ENCODE peak calls at places on chromosomes 12 and 14, in seven cellular contexts. V, G, F, K, D, O and C are unnamed samples.

GRCh38 chr12:88566430-88566829 is 13.8 kb downstream of the KITLG start:
- DNase-seq in V (no peak), G (no peak), F (no peak), K (no peak), D (no peak), O (no peak), C (no peak)

GRCh38 chr14:79659995-79660975 is 551.0 kb downstream of the DIO2 start:
- DNase-seq in V (no peak), G (no peak), F (no peak), K (no peak), D (no peak), O (no peak), C (no peak)

GRCh38 chr14:81453166-81453766 is 53.1 kb upstream of the STON2 start:
- DNase-seq in V (peak), G (peak), F (no peak), K (no peak), D (peak), O (peak), C (peak)

GRCh38 chr14:105107351-105107750 is 42.1 kb upstream of the GPR132 start:
- DNase-seq in V (no peak), G (no peak), F (no peak), K (no peak), D (no peak), O (no peak), C (no peak)

GRCh38 chr12:124917135-124917840 is 2.8 kb upstream of the UBC start:
- DNase-seq in V (peak), G (peak), F (peak), K (peak), D (no peak), O (peak), C (no peak)

GRCh38 chr12:93245543-93245942 is 132.2 kb upstream of the NUDT4 start:
- DNase-seq in V (peak), G (peak), F (no peak), K (no peak), D (no peak), O (no peak), C (no peak)

GRCh38 chr12:108690799-108691153 is 40.5 kb downstream of the CORO1C start:
- DNase-seq in V (no peak), G (no peak), F (no peak), K (no peak), D (no peak), O (no peak), C (no peak)

GRCh38 chr14:45990252-45990651 is 661.3 kb downstream of the RPL10L start:
- DNase-seq in V (no peak), G (no peak), F (no peak), K (no peak), D (no peak), O (no peak), C (peak)

GRCh38 chr14:28635387-28635786 is 131.2 kb upstream of the FOXG1 start:
- DNase-seq in V (no peak), G (no peak), F (no peak), K (no peak), D (no peak), O (peak), C (peak)

GRCh38 chr12:3231399-3231876 is 154.3 kb downstream of the TSPAN9 start:
- DNase-seq in V (no peak), G (no peak), F (no peak), K (no peak), D (no peak), O (no peak), C (no peak)

GRCh38 chr14:88386395-88386794 is 938 bp downstream of the SPATA7 start:
- DNase-seq in V (no peak), G (no peak), F (no peak), K (no peak), D (no peak), O (no peak), C (no peak)

GRCh38 chr14:102817942-102818940 is 41.0 kb downstream of the TRAF3 start:
- DNase-seq in V (no peak), G (no peak), F (no peak), K (no peak), D (no peak), O (no peak), C (no peak)

GRCh38 chr12:112686373-112686772 is 105.2 kb upstream of the RPH3A start:
- DNase-seq in V (no peak), G (no peak), F (no peak), K (no peak), D (no peak), O (no peak), C (peak)

GRCh38 chr14:24921903-24922302 is 128.0 kb downstream of the STXBP6 start:
- DNase-seq in V (no peak), G (no peak), F (no peak), K (no peak), D (no peak), O (no peak), C (no peak)

GRCh38 chr12:106113042-106113441 is 25.7 kb downstream of the NUAK1 start:
- DNase-seq in V (no peak), G (no peak), F (no peak), K (no peak), D (no peak), O (no peak), C (no peak)

GRCh38 chr12:47767197-47767724 is 5.8 kb upstream of the SLC48A1 start:
- DNase-seq in V (peak), G (peak), F (peak), K (no peak), D (peak), O (no peak), C (peak)

GRCh38 chr12:57235012-57235727 is 5.7 kb downstream of the SHMT2 start:
- DNase-seq in V (peak), G (no peak), F (no peak), K (no peak), D (no peak), O (no peak), C (peak)

GRCh38 chr12:95335948-95336347 is 118.3 kb downstream of the VEZT start:
- DNase-seq in V (no peak), G (no peak), F (no peak), K (no peak), D (no peak), O (no peak), C (peak)

GRCh38 chr14:95436348-95436747 is 80.1 kb downstream of the SYNE3 start:
- DNase-seq in V (no peak), G (no peak), F (no peak), K (no peak), D (no peak), O (no peak), C (no peak)

GRCh38 chr12:15726029-15726756 is 63.0 kb downstream of the EPS8 start:
- DNase-seq in V (no peak), G (no peak), F (no peak), K (no peak), D (no peak), O (no peak), C (no peak)

GRCh38 chr12:110514363-110514762 is 12.2 kb downstream of the RAD9B start:
- DNase-seq in V (no peak), G (no peak), F (no peak), K (no peak), D (no peak), O (no peak), C (no peak)

GRCh38 chr12:12608557-12608957 is 3.1 kb upstream of the CREBL2 start:
- DNase-seq in V (no peak), G (no peak), F (no peak), K (no peak), D (no peak), O (no peak), C (peak)

GRCh38 chr12:85445060-85445938 is 165.3 kb downstream of the ALX1 start:
- DNase-seq in V (no peak), G (no peak), F (no peak), K (no peak), D (no peak), O (no peak), C (peak)

GRCh38 chr12:48109424-48109823 is 3.5 kb upstream of the SENP1 start:
- DNase-seq in V (no peak), G (no peak), F (no peak), K (no peak), D (no peak), O (no peak), C (no peak)

GRCh38 chr14:93249128-93249831 is 42.2 kb downstream of the UBR7 start:
- DNase-seq in V (no peak), G (no peak), F (no peak), K (no peak), D (no peak), O (no peak), C (no peak)

GRCh38 chr14:101199028-101199770 is 295.7 kb upstream of the RTL1 start:
- DNase-seq in V (no peak), G (no peak), F (no peak), K (no peak), D (no peak), O (no peak), C (no peak)

GRCh38 chr12:106275458-106275857 is 27.1 kb upstream of the TCP11L2 start:
- DNase-seq in V (no peak), G (no peak), F (no peak), K (no peak), D (no peak), O (no peak), C (no peak)